ENCODE peak calls at places on chromosome 12, in nine cellular contexts. R is stimulated activated CD4-positive, alpha-beta T cell treated with anti-CD3 and anti-CD28 coated beads, Interleukin-1b, Interleukin-23, amount 100 ng/mL, for 24 hours; L is NCI-H1105 treated with DMSO at 0.1 percent for 48 hours; G is aorta; P is IMR-90; D is cardiac muscle cell; J is kidney tubule cell; A is activated CD8-positive, alpha-beta memory T cell treated with anti-CD3 and anti-CD28 coated beads for 1 hour; C is neural crest cell. I is an unnamed sample.

GRCh38 chr12:59665692-59666091 is 69.9 kb downstream of the SLC16A7 start:
- DNase-seq in R (no peak), L (no peak), G (no peak), P (no peak), D (no peak), J (no peak), A (no peak), C (no peak), I (no peak)

GRCh38 chr12:68358532-68359485 is 26.6 kb upstream of the MDM1 start:
- DNase-seq in R (no peak), L (no peak), G (peak; percentile 49), P (peak; percentile 82), D (peak; percentile 72), J (peak; percentile 77), A (peak; percentile 31), C (peak; percentile 47), I (peak; percentile 18)

GRCh38 chr12:54650409-54650808 is 2.2 kb upstream of the DCD start:
- DNase-seq in R (no peak), L (no peak), G (no peak), P (no peak), D (no peak), J (peak; percentile 69), A (no peak), C (no peak), I (no peak)

GRCh38 chr12:23795494-23795893 is 154.0 kb downstream of the SOX5 start:
- DNase-seq in R (no peak), L (no peak), G (no peak), P (no peak), D (no peak), J (no peak), A (no peak), C (no peak), I (no peak)

GRCh38 chr12:128794661-128795529 is 28.9 kb downstream of the SLC15A4 start:
- DNase-seq in R (no peak), L (no peak), G (no peak), P (no peak), D (no peak), J (no peak), A (no peak), C (no peak), I (no peak)

GRCh38 chr12:13443028-13443427 is 246.5 kb downstream of the EMP1 start:
- DNase-seq in R (no peak), L (no peak), G (no peak), P (no peak), D (no peak), J (no peak), A (no peak), C (no peak), I (no peak)

GRCh38 chr12:77049767-77050353 is 15.5 kb downstream of the E2F7 start:
- DNase-seq in R (no peak), L (peak; percentile 76), G (no peak), P (peak; percentile 70), D (peak; percentile 72), J (peak; percentile 74), A (no peak), C (no peak), I (peak; percentile 60)

GRCh38 chr12:52327086-52327829 is 6.1 kb upstream of the KRT83 start:
- DNase-seq in R (peak; percentile 65), L (peak; percentile 60), G (peak; percentile 88), P (peak; percentile 91), D (peak; percentile 29), J (peak; percentile 97), A (peak; percentile 56), C (peak; percentile 53), I (peak; percentile 91)

GRCh38 chr12:58433969-58434368 is 486.3 kb downstream of the LRIG3 start:
- DNase-seq in R (no peak), L (no peak), G (no peak), P (peak; percentile 63), D (no peak), J (peak; percentile 42), A (no peak), C (no peak), I (no peak)

GRCh38 chr12:42511656-42512055 is 77.9 kb downstream of the PRICKLE1 start:
- DNase-seq in R (no peak), L (no peak), G (no peak), P (no peak), D (no peak), J (no peak), A (no peak), C (no peak), I (no peak)

GRCh38 chr12:95169368-95169767 is 47.9 kb downstream of the FGD6 start:
- DNase-seq in R (no peak), L (no peak), G (no peak), P (peak; percentile 92), D (no peak), J (peak; percentile 95), A (no peak), C (no peak), I (no peak)

GRCh38 chr12:57511161-57511560 is 9.2 kb downstream of the DDIT3 start:
- DNase-seq in R (no peak), L (no peak), G (no peak), P (no peak), D (no peak), J (no peak), A (no peak), C (no peak), I (no peak)

GRCh38 chr12:93825926-93826599 is 148.9 kb downstream of the CRADD start:
- DNase-seq in R (no peak), L (no peak), G (no peak), P (no peak), D (no peak), J (no peak), A (no peak), C (no peak), I (no peak)

GRCh38 chr12:87467893-87468292 is 561.3 kb downstream of the C12orf50 start:
- DNase-seq in R (no peak), L (no peak), G (no peak), P (no peak), D (no peak), J (no peak), A (no peak), C (no peak), I (no peak)

GRCh38 chr12:26762185-26762584 is 70.8 kb downstream of the ITPR2 start:
- DNase-seq in R (no peak), L (no peak), G (no peak), P (no peak), D (no peak), J (no peak), A (no peak), C (no peak), I (no peak)

GRCh38 chr12:6080149-6081045 is 44.1 kb downstream of the VWF start:
- DNase-seq in R (no peak), L (no peak), G (no peak), P (no peak), D (no peak), J (peak; percentile 27), A (no peak), C (no peak), I (no peak)

GRCh38 chr12:56803750-56804149 is 40.6 kb downstream of the HSD17B6 start:
- DNase-seq in R (no peak), L (no peak), G (peak; percentile 79), P (no peak), D (no peak), J (no peak), A (no peak), C (no peak), I (no peak)

GRCh38 chr12:124277394-124278222 is 17.3 kb upstream of the RFLNA start:
- DNase-seq in R (no peak), L (no peak), G (no peak), P (no peak), D (no peak), J (no peak), A (no peak), C (no peak), I (no peak)

GRCh38 chr12:48977290-48978281 is 536 bp upstream of the WNT1 start:
- DNase-seq in R (peak; percentile 76), L (no peak), G (peak; percentile 81), P (peak; percentile 80), D (no peak), J (no peak), A (peak; percentile 76), C (peak; percentile 81), I (no peak)

GRCh38 chr12:4118017-4118510 is 155.5 kb upstream of the CCND2 start:
- DNase-seq in R (no peak), L (no peak), G (peak; percentile 76), P (peak; percentile 64), D (no peak), J (peak; percentile 79), A (no peak), C (no peak), I (no peak)

GRCh38 chr12:75236206-75236605 is 26.6 kb upstream of the KCNC2 start:
- DNase-seq in R (no peak), L (no peak), G (no peak), P (no peak), D (no peak), J (no peak), A (no peak), C (no peak), I (no peak)

GRCh38 chr12:28569698-28570411 is 379.6 kb downstream of the CCDC91 start:
- DNase-seq in R (no peak), L (no peak), G (no peak), P (peak; percentile 80), D (no peak), J (peak; percentile 83), A (no peak), C (no peak), I (no peak)

GRCh38 chr12:54148560-54149439 is 40.0 kb downstream of the SMUG1 start:
- DNase-seq in R (no peak), L (no peak), G (no peak), P (no peak), D (no peak), J (no peak), A (no peak), C (no peak), I (no peak)

GRCh38 chr12:55812088-55812487 is 5.4 kb downstream of the SARNP start:
- DNase-seq in R (no peak), L (no peak), G (no peak), P (no peak), D (no peak), J (no peak), A (no peak), C (no peak), I (no peak)

GRCh38 chr12:5588231-5588995 is 156.5 kb downstream of the NTF3 start:
- DNase-seq in R (no peak), L (no peak), G (no peak), P (peak; percentile 45), D (no peak), J (peak; percentile 53), A (no peak), C (no peak), I (no peak)

GRCh38 chr12:56840922-56841321 is 77.8 kb downstream of the HSD17B6 start:
- DNase-seq in R (no peak), L (no peak), G (no peak), P (peak; percentile 18), D (no peak), J (peak; percentile 72), A (no peak), C (no peak), I (no peak)

GRCh38 chr12:113875681-113876080 is 90.4 kb downstream of the RBM19 start:
- DNase-seq in R (no peak), L (no peak), G (no peak), P (peak; percentile 78), D (no peak), J (no peak), A (no peak), C (no peak), I (no peak)

GRCh38 chr12:3119192-3119744 is 42.1 kb downstream of the TSPAN9 start:
- DNase-seq in R (no peak), L (no peak), G (no peak), P (no peak), D (no peak), J (no peak), A (no peak), C (no peak), I (no peak)

GRCh38 chr12:131499864-131500190 is 211.1 kb upstream of the SFSWAP start:
- DNase-seq in R (no peak), L (no peak), G (no peak), P (no peak), D (no peak), J (no peak), A (no peak), C (no peak), I (no peak)

GRCh38 chr12:228846-229200 is 14.9 kb upstream of the SLC6A12 start:
- DNase-seq in R (no peak), L (no peak), G (no peak), P (no peak), D (no peak), J (no peak), A (no peak), C (no peak), I (no peak)

GRCh38 chr12:132253698-132254480 is 75.5 kb downstream of the GALNT9 start:
- DNase-seq in R (no peak), L (no peak), G (no peak), P (no peak), D (no peak), J (no peak), A (no peak), C (no peak), I (peak; percentile 8)